ENCODE peak calls at places on chromosomes 1 and 21, in five cellular contexts. C is frontal cortex, N is prostate gland, V is NCI-H1930, S is activated T-cell treated with anti-CD3 and anti-CD28 coated beads for 24 hours. P is an unnamed sample.

GRCh38 chr21:45469273-45470086 is 64.5 kb downstream of the COL18A1 start:
- DNase-seq in C (no peak), N (no peak), V (no peak), S (no peak), P (no peak)

GRCh38 chr1:222042120-222042519 is 300.2 kb upstream of the DUSP10 start:
- DNase-seq in C (no peak), N (no peak), V (no peak), S (no peak), P (no peak)

GRCh38 chr21:15449556-15449955 is 280.2 kb upstream of the USP25 start:
- DNase-seq in C (no peak), N (no peak), V (no peak), S (no peak), P (no peak)

GRCh38 chr1:244074559-244075171 is 23.6 kb downstream of the ZBTB18 start:
- DNase-seq in C (no peak), N (no peak), V (no peak), S (peak), P (peak)

GRCh38 chr1:227125929-227126545 is 185.9 kb downstream of the COQ8A start:
- DNase-seq in C (no peak), N (no peak), V (no peak), S (no peak), P (no peak)

GRCh38 chr1:209583408-209583807 is at the start of gene CAMK1G:
- DNase-seq in C (peak), N (no peak), V (no peak), S (no peak), P (no peak)

GRCh38 chr1:48214820-48215219 is 7.7 kb upstream of the SLC5A9 start:
- DNase-seq in C (peak), N (peak), V (no peak), S (no peak), P (no peak)

GRCh38 chr21:38036016-38036415 is 119.8 kb upstream of the KCNJ6 start:
- DNase-seq in C (no peak), N (no peak), V (no peak), S (no peak), P (no peak)

GRCh38 chr1:38586993-38587646 is 272.5 kb downstream of the RRAGC start:
- DNase-seq in C (peak), N (no peak), V (no peak), S (peak), P (peak)

GRCh38 chr21:15206514-15206913 is 141.7 kb upstream of the NRIP1 start:
- DNase-seq in C (no peak), N (no peak), V (no peak), S (no peak), P (no peak)

GRCh38 chr1:159823401-159823800 is 3.3 kb upstream of the SLAMF8 start:
- DNase-seq in C (no peak), N (no peak), V (no peak), S (no peak), P (no peak)

GRCh38 chr1:28287315-28287714 is 28.0 kb downstream of the SESN2 start:
- DNase-seq in C (no peak), N (no peak), V (no peak), S (no peak), P (no peak)

GRCh38 chr1:156813750-156814570 is 2.7 kb downstream of the SH2D2A start:
- DNase-seq in C (peak), N (peak), V (peak), S (peak), P (peak)

GRCh38 chr1:63634471-63634870 is 41.3 kb downstream of the PGM1 start:
- DNase-seq in C (no peak), N (no peak), V (no peak), S (no peak), P (no peak)

GRCh38 chr1:33435096-33435820 is 4.4 kb upstream of the PHC2 start:
- DNase-seq in C (no peak), N (no peak), V (no peak), S (no peak), P (no peak)

GRCh38 chr1:6634278-6635052 is 9.8 kb downstream of the THAP3 start:
- DNase-seq in C (peak), N (peak), V (no peak), S (no peak), P (peak)

GRCh38 chr1:33388989-33389771 is 41.7 kb downstream of the PHC2 start:
- DNase-seq in C (no peak), N (no peak), V (no peak), S (no peak), P (no peak)

P was measured in GM19239.